ENCODE peak calls at places on chromosomes 7 and 10, in six cellular contexts. U is GM06990, S is AG10803, Z is transverse colon, P is tibial artery, G is epithelial cell of esophagus. A is an unnamed sample.

GRCh38 chr7:29397398-29397797 is 166.2 kb upstream of the PRR15 start:
- DNase-seq in U (no peak), S (no peak), Z (no peak), P (no peak), G (no peak), A (no peak)

GRCh38 chr7:3436746-3437145 is 135.7 kb downstream of the SDK1 start:
- DNase-seq in U (no peak), S (no peak), Z (no peak), P (no peak), G (peak), A (no peak)

GRCh38 chr10:132886211-132887099 is 55.9 kb downstream of the CFAP46 start:
- DNase-seq in U (no peak), S (no peak), Z (peak), P (peak), G (no peak), A (no peak)

GRCh38 chr10:103861501-103861900 is 6.1 kb upstream of the SH3PXD2A start:
- DNase-seq in U (no peak), S (peak), Z (no peak), P (no peak), G (peak), A (no peak)

GRCh38 chr10:49171326-49172140 is 16.7 kb downstream of the TMEM273 start:
- DNase-seq in U (no peak), S (no peak), Z (no peak), P (no peak), G (no peak), A (no peak)

GRCh38 chr10:60414877-60415585 is 25.4 kb upstream of the ANK3 start:
- DNase-seq in U (no peak), S (peak), Z (no peak), P (no peak), G (peak), A (no peak)

GRCh38 chr7:101913876-101914275 is 96.5 kb downstream of the CUX1 start:
- DNase-seq in U (no peak), S (peak), Z (no peak), P (no peak), G (no peak), A (no peak)

GRCh38 chr7:74284781-74285259 is 4.4 kb upstream of the CLIP2 start:
- DNase-seq in U (peak), S (no peak), Z (peak), P (no peak), G (no peak), A (peak)

GRCh38 chr10:90417466-90418210 is 440.2 kb downstream of the HTR7 start:
- DNase-seq in U (no peak), S (no peak), Z (no peak), P (no peak), G (peak), A (no peak)

GRCh38 chr7:154484406-154484805 is 432.2 kb downstream of the DPP6 start:
- DNase-seq in U (no peak), S (no peak), Z (no peak), P (no peak), G (no peak), A (no peak)

GRCh38 chr7:34430456-34430855 is 227.6 kb upstream of the NPSR1 start:
- DNase-seq in U (no peak), S (peak), Z (no peak), P (no peak), G (peak), A (peak)

GRCh38 chr10:91635401-91636400 is 2.8 kb upstream of the PPP1R3C start:
- DNase-seq in U (no peak), S (peak), Z (peak), P (peak), G (peak), A (peak)

GRCh38 chr10:35700490-35700887 is 58.4 kb upstream of the FZD8 start:
- DNase-seq in U (no peak), S (no peak), Z (no peak), P (no peak), G (no peak), A (no peak)

GRCh38 chr7:123492485-123492884 is 41.9 kb downstream of the IQUB start:
- DNase-seq in U (no peak), S (no peak), Z (no peak), P (no peak), G (no peak), A (peak)
- TF ChIP-seq CTCF in U (peak), S (peak), Z (no peak), P (no peak), G (peak), A (no peak)

DNA sequence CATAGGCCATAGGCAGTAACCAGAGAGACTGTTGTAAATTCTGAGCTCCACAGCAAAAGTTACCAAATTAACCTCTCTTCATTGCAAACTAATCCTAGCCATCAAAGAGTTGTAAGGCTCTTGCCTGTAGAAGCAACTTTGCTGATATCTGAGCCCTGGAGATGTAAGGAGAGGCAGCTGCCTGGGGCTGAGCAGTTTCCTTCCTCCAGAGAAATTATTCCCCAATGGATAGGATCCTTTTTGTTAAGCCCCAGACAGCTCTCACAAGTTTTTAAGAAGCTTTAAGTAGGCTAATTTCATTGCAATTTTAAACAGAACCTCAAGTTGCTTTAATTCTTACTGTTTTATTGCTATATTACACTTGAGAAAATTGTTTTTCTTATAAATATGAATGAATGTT is 211.1 kb downstream of the GALNT17 start:
- DNase-seq in U (no peak), S (no peak), Z (no peak), P (no peak), G (no peak), A (no peak)
- TF ChIP-seq CTCF in U (no peak), S (no peak), Z (no peak), P (no peak), G (no peak), A (no peak)

GRCh38 chr10:5343561-5343960 is 21.2 kb upstream of the UCN3 start:
- DNase-seq in U (no peak), S (no peak), Z (no peak), P (no peak), G (no peak), A (peak)
- TF ChIP-seq CTCF in U (peak), S (no peak), Z (no peak), P (no peak), G (no peak), A (no peak)

GRCh38 chr10:1141701-1142100 is 85.5 kb downstream of the WDR37 start:
- DNase-seq in U (no peak), S (no peak), Z (no peak), P (no peak), G (no peak), A (no peak)

GRCh38 chr10:1138529-1138928 is 82.3 kb downstream of the WDR37 start:
- DNase-seq in U (no peak), S (no peak), Z (no peak), P (no peak), G (no peak), A (no peak)

GRCh38 chr10:1137499-1138163 is 81.4 kb downstream of the WDR37 start:
- DNase-seq in U (no peak), S (no peak), Z (no peak), P (no peak), G (no peak), A (no peak)

GRCh38 chr10:1141261-1141660 is 85.1 kb downstream of the WDR37 start:
- DNase-seq in U (no peak), S (no peak), Z (no peak), P (no peak), G (no peak), A (no peak)

GRCh38 chr10:1142596-1142995 is 86.4 kb downstream of the WDR37 start:
- DNase-seq in U (no peak), S (no peak), Z (no peak), P (no peak), G (peak), A (no peak)
- TF ChIP-seq CTCF in U (peak), S (no peak), Z (no peak), P (no peak), G (peak), A (peak)

GRCh38 chr7:151433721-151434400 is 6.1 kb downstream of the CRYGN start:
- DNase-seq in U (no peak), S (no peak), Z (no peak), P (no peak), G (no peak), A (no peak)

GRCh38 chr7:151434549-151434948 is 5.4 kb downstream of the CRYGN start:
- DNase-seq in U (no peak), S (no peak), Z (no peak), P (no peak), G (no peak), A (no peak)

GRCh38 chr7:151431281-151431767 is 8.6 kb downstream of the CRYGN start:
- DNase-seq in U (no peak), S (no peak), Z (no peak), P (no peak), G (no peak), A (no peak)

GRCh38 chr7:151431768-151432311 is 8.1 kb downstream of the CRYGN start:
- DNase-seq in U (no peak), S (no peak), Z (no peak), P (no peak), G (no peak), A (no peak)

GRCh38 chr7:151432658-151433521 is 7.1 kb downstream of the CRYGN start:
- DNase-seq in U (peak), S (no peak), Z (no peak), P (no peak), G (peak), A (peak)
- TF ChIP-seq CTCF in U (peak), S (no peak), Z (no peak), P (no peak), G (peak), A (peak)

DNA sequence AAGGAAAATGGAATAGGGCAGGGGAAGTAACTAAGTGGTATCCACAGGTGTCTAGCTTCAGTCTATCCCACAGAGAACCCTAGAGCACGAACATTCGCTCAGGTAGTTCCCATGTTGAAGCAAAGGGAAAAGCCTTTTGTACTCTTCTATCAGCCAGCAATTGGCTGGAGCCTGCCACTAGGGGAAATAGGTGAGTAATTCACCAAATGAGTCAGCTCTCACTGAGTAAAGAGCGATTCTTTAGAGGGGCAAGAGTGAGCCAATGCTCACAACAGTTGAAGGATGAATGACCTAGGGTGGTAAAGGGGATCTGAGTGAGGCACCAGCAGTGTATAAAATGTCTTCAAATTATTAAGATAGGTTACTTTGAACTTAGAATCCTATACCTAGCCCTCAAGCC is 94.1 kb upstream of the ZNF800 start:
- DNase-seq in U (no peak), S (no peak), Z (no peak), P (no peak), G (peak), A (peak)
- TF ChIP-seq CTCF in U (peak), S (no peak), Z (no peak), P (no peak), G (peak), A (peak)

GRCh38 chr10:50565301-50566083 is 58.3 kb downstream of the SGMS1 start:
- DNase-seq in U (no peak), S (no peak), Z (no peak), P (no peak), G (no peak), A (no peak)

GRCh38 chr10:50566150-50566549 is 57.6 kb downstream of the SGMS1 start:
- DNase-seq in U (no peak), S (no peak), Z (no peak), P (no peak), G (no peak), A (no peak)

GRCh38 chr10:50561816-50562215 is 61.9 kb downstream of the SGMS1 start:
- DNase-seq in U (no peak), S (no peak), Z (no peak), P (no peak), G (peak), A (peak)

GRCh38 chr10:50561266-50561665 is 62.5 kb downstream of the SGMS1 start:
- DNase-seq in U (no peak), S (peak), Z (no peak), P (no peak), G (no peak), A (no peak)

GRCh38 chr10:50563906-50564305 is 59.9 kb downstream of the SGMS1 start:
- DNase-seq in U (no peak), S (no peak), Z (no peak), P (no peak), G (no peak), A (no peak)
- TF ChIP-seq CTCF in U (no peak), S (no peak), Z (no peak), P (no peak), G (no peak), A (no peak)

GRCh38 chr7:149598721-149599308 is 101.2 kb upstream of the ZNF746 start:
- DNase-seq in U (peak), S (peak), Z (no peak), P (no peak), G (peak), A (peak)
- TF ChIP-seq CTCF in U (peak), S (peak), Z (no peak), P (no peak), G (peak), A (peak)

DNA sequence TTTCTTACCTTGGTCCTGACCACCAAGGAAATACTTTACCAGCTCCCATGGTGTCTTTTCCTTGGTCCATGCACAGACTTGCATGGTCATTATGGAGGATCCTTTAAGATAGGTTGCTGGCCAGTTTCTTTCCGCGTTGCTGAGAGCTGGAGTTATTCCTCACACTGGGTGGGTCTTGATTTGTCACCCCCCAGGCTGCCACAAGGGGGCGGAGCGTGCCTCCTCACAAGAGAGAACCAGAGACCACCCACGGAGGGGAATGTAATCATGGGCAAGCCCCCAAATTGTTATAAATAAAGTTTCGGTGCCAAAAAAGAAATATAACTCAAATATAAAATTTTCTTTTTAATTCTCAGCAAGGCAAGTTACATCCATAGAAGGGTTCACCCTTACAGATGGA is 10.5 kb upstream of the TRIM24 start:
- DNase-seq in U (no peak), S (no peak), Z (no peak), P (no peak), G (no peak), A (peak)
- TF ChIP-seq CTCF in U (peak), S (peak), Z (no peak), P (no peak), G (no peak), A (peak)